ENCODE peak calls at places on chromosomes 12 and 14, in six cellular contexts. V, T, C, Z, N and F are unnamed samples.

GRCh38 chr12:14937689-14938088 is 648 bp downstream of the ERP27 start:
- DNase-seq in V (no peak), T (no peak), C (no peak), Z (no peak), N (no peak), F (no peak)

GRCh38 chr14:62017651-62018230 is 255.5 kb downstream of the SNAPC1 start:
- DNase-seq in V (no peak), T (no peak), C (no peak), Z (no peak), N (no peak), F (no peak)

GRCh38 chr12:4821000-4821399 is 88.7 kb upstream of the KCNA1 start:
- DNase-seq in V (no peak), T (no peak), C (no peak), Z (no peak), N (no peak), F (no peak)

GRCh38 chr14:62557416-62557815 is 487.8 kb downstream of the KCNH5 start:
- DNase-seq in V (no peak), T (no peak), C (no peak), Z (no peak), N (no peak), F (no peak)

GRCh38 chr14:75515631-75515999 is 6.7 kb upstream of the BATF start:
- DNase-seq in V (no peak), T (peak), C (no peak), Z (no peak), N (no peak), F (no peak)

GRCh38 chr12:92955997-92956663 is 27.0 kb upstream of the EEA1 start:
- DNase-seq in V (no peak), T (peak), C (no peak), Z (no peak), N (no peak), F (no peak)

GRCh38 chr12:46825526-46826414 is at the start of gene SLC38A4:
- DNase-seq in V (no peak), T (peak), C (no peak), Z (no peak), N (peak), F (peak)

GRCh38 chr12:98817779-98818178 is 172.7 kb downstream of the APAF1 start:
- DNase-seq in V (no peak), T (no peak), C (no peak), Z (no peak), N (no peak), F (no peak)

GRCh38 chr12:107748472-107748871 is 12.5 kb downstream of the PRDM4 start:
- DNase-seq in V (no peak), T (peak), C (no peak), Z (no peak), N (no peak), F (no peak)

GRCh38 chr12:57001448-57001906 is 4.9 kb downstream of the ZBTB39 start:
- DNase-seq in V (peak), T (peak), C (peak), Z (peak), N (peak), F (peak)

GRCh38 chr12:49507139-49507538 is 31.7 kb upstream of the KCNH3 start:
- DNase-seq in V (no peak), T (peak), C (no peak), Z (no peak), N (peak), F (no peak)

GRCh38 chr14:36398463-36399291 is 78.2 kb upstream of the MBIP start:
- DNase-seq in V (no peak), T (no peak), C (no peak), Z (no peak), N (no peak), F (no peak)

GRCh38 chr14:64074961-64075619 is 219.1 kb downstream of the ESR2 start:
- DNase-seq in V (no peak), T (peak), C (no peak), Z (no peak), N (no peak), F (no peak)

GRCh38 chr12:108304633-108305032 is 34.5 kb downstream of the CMKLR1 start:
- DNase-seq in V (no peak), T (no peak), C (no peak), Z (no peak), N (no peak), F (no peak)

GRCh38 chr12:26317942-26318565 is 122.7 kb downstream of the SSPN start:
- DNase-seq in V (no peak), T (peak), C (no peak), Z (no peak), N (no peak), F (no peak)

GRCh38 chr14:64123241-64123956 is 170.8 kb downstream of the ESR2 start:
- DNase-seq in V (no peak), T (no peak), C (no peak), Z (no peak), N (no peak), F (peak)

GRCh38 chr12:116924558-116925453 is 14.1 kb downstream of the FBXW8 start:
- DNase-seq in V (no peak), T (peak), C (peak), Z (no peak), N (peak), F (no peak)

GRCh38 chr14:77278461-77279230 is 7.6 kb upstream of the NGB start:
- DNase-seq in V (no peak), T (no peak), C (no peak), Z (no peak), N (no peak), F (no peak)

GRCh38 chr12:12156835-12157234 is 86.1 kb downstream of the BCL2L14 start:
- DNase-seq in V (no peak), T (no peak), C (no peak), Z (no peak), N (no peak), F (no peak)

GRCh38 chr12:26009593-26009992 is 51.1 kb downstream of the RASSF8 start:
- DNase-seq in V (no peak), T (no peak), C (no peak), Z (no peak), N (no peak), F (no peak)

GRCh38 chr12:109461846-109462766 is 15.0 kb downstream of the KCTD10 start:
- DNase-seq in V (peak), T (peak), C (no peak), Z (peak), N (peak), F (no peak)

GRCh38 chr14:102878970-102879460 is 43.4 kb upstream of the AMN start:
- DNase-seq in V (peak), T (no peak), C (no peak), Z (peak), N (no peak), F (no peak)

GRCh38 chr14:101459392-101459900 is 101.8 kb upstream of the DIO3 start:
- DNase-seq in V (peak), T (no peak), C (no peak), Z (no peak), N (no peak), F (no peak)

GRCh38 chr12:53159195-53159834 is 21.2 kb upstream of the ZNF740 start:
- DNase-seq in V (peak), T (peak), C (peak), Z (peak), N (peak), F (peak)

GRCh38 chr14:90624228-90624627 is 192.0 kb downstream of the TTC7B start:
- DNase-seq in V (no peak), T (no peak), C (no peak), Z (peak), N (peak), F (no peak)

GRCh38 chr14:68607081-68607851 is 185.6 kb downstream of the ZFP36L1 start:
- DNase-seq in V (peak), T (peak), C (no peak), Z (no peak), N (no peak), F (no peak)

GRCh38 chr14:76715102-76715926 is 46.0 kb upstream of the VASH1 start:
- DNase-seq in V (no peak), T (no peak), C (no peak), Z (peak), N (no peak), F (peak)

GRCh38 chr12:75944097-75944904 is 87.3 kb downstream of the PHLDA1 start:
- DNase-seq in V (no peak), T (peak), C (no peak), Z (no peak), N (peak), F (no peak)

GRCh38 chr14:100426331-100426730 is 103.2 kb downstream of the SLC25A47 start:
- DNase-seq in V (no peak), T (no peak), C (no peak), Z (no peak), N (no peak), F (no peak)

GRCh38 chr12:76462668-76463224 is 96.8 kb downstream of the OSBPL8 start:
- DNase-seq in V (no peak), T (no peak), C (no peak), Z (no peak), N (no peak), F (no peak)

GRCh38 chr12:111093428-111094142 is 173.2 kb upstream of the MYL2 start:
- DNase-seq in V (no peak), T (no peak), C (no peak), Z (no peak), N (no peak), F (no peak)

GRCh38 chr14:91068642-91069041 is 8.2 kb upstream of the RPS6KA5 start:
- DNase-seq in V (no peak), T (no peak), C (no peak), Z (no peak), N (no peak), F (no peak)

GRCh38 chr14:105151838-105152793 is 16.5 kb downstream of the JAG2 start:
- DNase-seq in V (no peak), T (no peak), C (no peak), Z (no peak), N (no peak), F (no peak)

GRCh38 chr12:69719336-69720316 is 19.0 kb upstream of the RAB3IP start:
- DNase-seq in V (no peak), T (peak), C (no peak), Z (no peak), N (no peak), F (no peak)

GRCh38 chr14:102046337-102047278 is 40.2 kb downstream of the HSP90AA1 start:
- DNase-seq in V (peak), T (peak), C (no peak), Z (peak), N (peak), F (peak)